ENCODE peak calls at places on chromosomes 13 and 19, in six cellular contexts. W is AG10803, R is OCI-LY7, O is astrocyte of the spinal cord, E is BE2C, Q is foreskin fibroblast. S is an unnamed sample.
A peak's percentile ranks its signal among the peaks of the same experiment; 100 is the strongest.

GRCh38 chr13:45500492-45501174 is 35.9 kb downstream of the COG3 start:
- DNase-seq in E (no peak), Q (peak; percentile 90), W (peak; percentile 90), O (peak; percentile 97), R (no peak), S (peak; percentile 86)

GRCh38 chr13:24148414-24149305 is 11.9 kb upstream of the SPATA13 start:
- DNase-seq in Q (peak; percentile 97), O (peak; percentile 97), E (no peak), R (no peak), W (peak; percentile 98), S (peak; percentile 94)

GRCh38 chr13:73940098-73940497 is 194.1 kb downstream of the KLF12 start:
- DNase-seq in Q (no peak), R (peak; percentile 64), O (no peak), W (no peak), E (no peak), S (no peak)

GRCh38 chr13:79124183-79124582 is 281.9 kb downstream of the RBM26 start:
- DNase-seq in Q (no peak), E (no peak), O (no peak), W (no peak), R (no peak), S (no peak)

GRCh38 chr13:45178349-45179142 is 22.3 kb downstream of the KCTD4 start:
- DNase-seq in O (peak; percentile 92), Q (peak; percentile 78), W (peak; percentile 11), R (no peak), E (no peak), S (peak; percentile 64)

GRCh38 chr19:48872884-48873475 is 759 bp downstream of the PPP1R15A start:
- DNase-seq in W (peak; percentile 95), R (peak; percentile 89), O (peak; percentile 95), E (peak; percentile 71), Q (peak; percentile 97), S (peak; percentile 96)

GRCh38 chr13:53250272-53250875 is 221.8 kb downstream of the OLFM4 start:
- DNase-seq in W (peak; percentile 75), O (peak; percentile 72), Q (peak; percentile 57), E (peak; percentile 43), R (peak; percentile 79), S (peak; percentile 70)

GRCh38 chr19:41480336-41480735 is 37.4 kb downstream of the ERICH4 start:
- DNase-seq in E (no peak), O (no peak), W (no peak), R (no peak), Q (no peak), S (no peak)

GRCh38 chr19:14059652-14060155 is 2.2 kb downstream of the PALM3 start:
- DNase-seq in Q (no peak), R (no peak), W (no peak), O (no peak), E (no peak), S (no peak)

GRCh38 chr13:92842145-92842544 is 384.5 kb upstream of the GPC6 start:
- DNase-seq in W (peak; percentile 93), R (no peak), Q (peak; percentile 93), E (no peak), O (peak; percentile 91), S (peak; percentile 55)

GRCh38 chr13:20700288-20700687 is 3.2 kb upstream of the IL17D start:
- DNase-seq in Q (no peak), W (no peak), E (no peak), O (no peak), R (no peak), S (no peak)

DNA sequence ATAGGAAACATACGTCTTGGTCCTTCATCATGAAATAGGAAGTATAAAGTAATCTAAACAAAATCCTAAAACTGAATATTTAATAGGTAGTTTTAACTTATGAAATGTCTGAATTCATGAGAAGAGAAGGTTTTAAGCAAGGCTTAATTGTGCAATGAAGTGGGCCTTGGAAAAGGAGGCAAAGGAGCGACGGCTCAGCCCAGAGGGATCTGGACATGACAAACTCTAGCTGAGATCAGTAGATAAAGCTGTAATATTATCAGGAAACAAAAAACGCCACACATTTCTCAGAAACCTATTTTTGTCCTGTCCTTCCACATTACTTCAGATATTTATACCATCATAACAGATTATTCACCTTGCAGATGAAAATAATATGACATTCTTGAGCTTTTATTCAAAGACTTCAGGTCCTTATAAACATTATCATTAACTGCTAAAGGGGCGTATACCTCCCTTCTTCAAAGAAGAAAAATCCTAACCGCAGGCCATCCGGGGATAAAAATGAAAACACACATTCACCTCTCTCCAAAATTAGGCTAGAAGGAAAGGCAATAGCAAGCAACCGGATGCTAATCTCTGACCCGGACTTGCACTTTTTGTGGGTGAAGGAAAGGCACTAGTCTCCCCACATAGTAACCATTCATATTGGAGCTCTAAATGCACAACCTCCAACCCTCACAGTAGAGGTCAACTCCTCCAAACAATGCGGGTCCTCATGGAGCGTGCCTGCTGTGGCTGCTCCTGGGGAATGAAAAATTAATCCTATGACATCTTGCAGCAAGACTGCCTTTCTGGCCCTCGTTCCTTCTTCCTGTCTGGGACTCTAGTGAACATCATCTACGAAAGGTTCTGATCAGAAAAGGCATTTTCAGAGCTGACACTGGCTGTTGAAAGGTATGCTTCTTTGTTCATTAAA is 108.8 kb downstream of the TBC1D4 start:
- DNase-seq in R (no peak), O (no peak), Q (peak; percentile 53), E (no peak), W (no peak), S (peak; percentile 41)
- H3K4me3 ChIP-seq in R (no peak overlapping the region), O (no peak overlapping the region), Q (no peak overlapping the region), E (no peak overlapping the region), W (no peak overlapping the region), S (no peak overlapping the region)

DNA sequence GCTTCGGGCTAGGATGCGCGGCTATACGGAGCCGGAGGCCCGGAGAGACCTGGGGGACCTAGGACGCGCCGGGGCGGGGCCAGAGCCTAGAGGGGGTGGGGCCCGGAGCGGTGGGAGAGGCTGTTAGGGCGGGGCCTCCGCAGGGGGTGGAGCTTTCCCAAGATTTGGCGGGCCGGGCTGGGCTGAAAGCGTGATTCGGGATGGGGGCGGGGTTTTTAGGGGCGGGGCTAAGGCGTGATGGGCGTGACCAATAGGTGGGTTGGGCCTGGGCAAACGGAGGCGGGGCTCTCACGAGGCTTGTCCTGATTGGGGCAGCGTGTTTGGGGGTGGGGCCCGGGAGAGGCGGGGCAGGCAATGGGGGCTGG is 439 bp downstream of the RAB11B start:
- DNase-seq in W (peak; percentile 85), R (peak; percentile 92), E (peak; percentile 99), Q (peak; percentile 95), O (peak; percentile 90), S (peak; percentile 97)
- TF ChIP-seq CTCF in W (no peak), R (no peak), E (no peak), Q (no peak), O (no peak), S (no peak)

GRCh38 chr19:10699650-10700335 is 1.4 kb upstream of the QTRT1 start:
- DNase-seq in R (peak; percentile 85), O (peak; percentile 48), Q (peak; percentile 78), W (peak; percentile 50), E (peak; percentile 72), S (peak; percentile 68)
- H3K4me3 ChIP-seq in R (no peak overlapping the region), O (no peak overlapping the region), Q (no peak overlapping the region), W (no peak overlapping the region), E (no peak overlapping the region), S (no peak overlapping the region)

GRCh38 chr13:32135655-32136054 is 104.1 kb downstream of the FRY start:
- DNase-seq in Q (peak; percentile 70), O (peak; percentile 67), E (no peak), R (no peak), W (peak; percentile 78), S (no peak)

GRCh38 chr13:32134241-32134801 is 102.7 kb downstream of the FRY start:
- DNase-seq in R (no peak), O (peak; percentile 30), W (no peak), E (no peak), Q (peak; percentile 64), S (no peak)

GRCh38 chr13:32134991-32135390 is 103.4 kb downstream of the FRY start:
- DNase-seq in R (no peak), W (peak; percentile 18), Q (no peak), E (no peak), O (peak; percentile 10), S (peak; percentile 46)

GRCh38 chr13:32136716-32137115 is 105.1 kb downstream of the FRY start:
- DNase-seq in O (no peak), R (no peak), W (no peak), E (no peak), Q (no peak), S (no peak)

DNA sequence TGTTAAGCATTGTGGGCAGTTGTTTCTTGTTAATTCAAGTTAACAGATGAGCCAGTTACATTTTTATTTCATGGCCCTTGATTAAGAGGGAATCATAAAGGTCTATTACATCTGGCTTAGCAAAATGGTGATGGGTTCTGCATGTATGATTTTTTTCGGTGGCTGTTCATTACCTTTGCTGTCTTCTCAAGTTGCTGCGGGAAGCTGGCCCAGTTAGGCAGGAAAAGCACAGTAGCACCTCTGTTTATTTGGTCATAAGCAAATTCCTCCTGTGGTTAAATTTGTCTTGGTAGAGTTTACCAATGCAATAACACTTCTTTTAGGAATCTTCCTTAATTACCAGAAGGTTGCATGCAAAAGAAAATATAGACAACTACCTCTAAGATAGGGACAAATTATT is 104.5 kb downstream of the FRY start:
- DNase-seq in W (no peak), E (no peak), O (no peak), R (no peak), Q (no peak), S (no peak)
- TF ChIP-seq CTCF in W (no peak), E (no peak), O (no peak), R (no peak), Q (no peak), S (no peak)

GRCh38 chr13:26185720-26186119 is 36.4 kb downstream of the RNF6 start:
- DNase-seq in W (no peak), O (no peak), Q (no peak), R (no peak), E (no peak), S (no peak)
- H3K4me3 ChIP-seq in W (peak overlapping the region; percentile 69), O (peak overlapping the region; percentile 56), Q (peak overlapping the region; percentile 70), R (peak overlapping the region; percentile 61), E (peak overlapping the region; percentile 60), S (peak overlapping the region; percentile 66)

GRCh38 chr13:107138468-107138867 is 570.5 kb upstream of the ARGLU1 start:
- DNase-seq in Q (peak; percentile 18), O (no peak), E (peak; percentile 14), W (no peak), R (no peak), S (no peak)
- TF ChIP-seq CTCF in Q (no peak), O (no peak), E (peak; percentile 44), W (peak; percentile 5), R (no peak), S (no peak)